ENCODE peak calls at places on chromosome 9, in six cellular contexts. A is tibial artery, H is colonic mucosa, F is K562, X is HCT116, W is ascending aorta. V is an unnamed sample.

GRCh38 chr9:115944166-115944948 is 209.2 kb upstream of the PAPPA start:
- DNase-seq in A (peak; percentile 81), H (peak; percentile 31), F (no peak), X (no peak), W (no peak), V (no peak)

GRCh38 chr9:21616082-21616778 is 134.1 kb upstream of the IFNE start:
- DNase-seq in A (no peak), H (no peak), F (no peak), X (peak; percentile 93), W (no peak), V (no peak)

GRCh38 chr9:137275203-137275936 is 2.2 kb upstream of the TOR4A start:
- DNase-seq in A (no peak), H (no peak), F (no peak), X (no peak), W (no peak), V (no peak)

GRCh38 chr9:35657327-35658143 is at the start of gene RMRP:
- DNase-seq in A (peak; percentile 94), H (peak; percentile 97), F (peak; percentile 82), X (peak; percentile 99), W (peak; percentile 90), V (peak; percentile 98)

GRCh38 chr9:6147847-6148246 is 67.8 kb upstream of the IL33 start:
- DNase-seq in A (no peak), H (no peak), F (no peak), X (no peak), W (no peak), V (no peak)

GRCh38 chr9:93827545-93828330 is 127.4 kb downstream of the BARX1 start:
- DNase-seq in A (no peak), H (peak; percentile 35), F (peak; percentile 87), X (no peak), W (no peak), V (peak; percentile 31)

GRCh38 chr9:69900406-69900805 is 79.8 kb downstream of the CFAP95 start:
- DNase-seq in A (no peak), H (no peak), F (no peak), X (no peak), W (no peak), V (no peak)

GRCh38 chr9:89640391-89640790 is 35.6 kb downstream of the GADD45G start:
- DNase-seq in A (no peak), H (no peak), F (no peak), X (no peak), W (no peak), V (no peak)

GRCh38 chr9:93097496-93098205 is 1.6 kb downstream of the CARD19 start:
- DNase-seq in A (peak; percentile 20), H (peak; percentile 51), F (no peak), X (no peak), W (peak; percentile 5), V (peak; percentile 44)

GRCh38 chr9:20544953-20545622 is 77.2 kb downstream of the MLLT3 start:
- DNase-seq in A (no peak), H (no peak), F (no peak), X (no peak), W (no peak), V (no peak)

GRCh38 chr9:95721132-95721531 is 154.4 kb upstream of the ERCC6L2 start:
- DNase-seq in A (no peak), H (peak; percentile 80), F (no peak), X (no peak), W (no peak), V (peak; percentile 83)

GRCh38 chr9:130847306-130848217 is 12.5 kb downstream of the ABL1 start:
- DNase-seq in A (peak; percentile 92), H (peak; percentile 48), F (no peak), X (no peak), W (peak; percentile 53), V (no peak)

GRCh38 chr9:84174486-84174885 is 166.1 kb downstream of the SLC28A3 start:
- DNase-seq in A (no peak), H (no peak), F (no peak), X (no peak), W (no peak), V (no peak)

GRCh38 chr9:97633859-97634485 is 351 bp downstream of the NCBP1 start:
- DNase-seq in A (no peak), H (no peak), F (no peak), X (no peak), W (no peak), V (no peak)

GRCh38 chr9:24587883-24588282 is 42.2 kb upstream of the IZUMO3 start:
- DNase-seq in A (no peak), H (no peak), F (no peak), X (no peak), W (no peak), V (no peak)

GRCh38 chr9:17509151-17509550 is 69.7 kb upstream of the SH3GL2 start:
- DNase-seq in A (no peak), H (no peak), F (no peak), X (no peak), W (no peak), V (no peak)

GRCh38 chr9:23451802-23452418 is 374.1 kb downstream of the ELAVL2 start:
- DNase-seq in A (no peak), H (no peak), F (no peak), X (no peak), W (no peak), V (no peak)

GRCh38 chr9:121313458-121314152 is 45.6 kb downstream of the GSN start:
- DNase-seq in A (no peak), H (no peak), F (no peak), X (no peak), W (no peak), V (no peak)

GRCh38 chr9:121718063-121718462 is 66.6 kb downstream of the DAB2IP start:
- DNase-seq in A (no peak), H (no peak), F (no peak), X (no peak), W (no peak), V (no peak)

GRCh38 chr9:76206821-76207220 is 187.4 kb downstream of the RFK start:
- DNase-seq in A (no peak), H (no peak), F (no peak), X (no peak), W (no peak), V (no peak)

GRCh38 chr9:36192196-36192595 is 1.5 kb downstream of the CLTA start:
- DNase-seq in A (no peak), H (no peak), F (no peak), X (no peak), W (no peak), V (no peak)

GRCh38 chr9:20205821-20206220 is 416.5 kb downstream of the MLLT3 start:
- DNase-seq in A (no peak), H (no peak), F (no peak), X (no peak), W (no peak), V (no peak)

GRCh38 chr9:3514786-3515185 is 11.0 kb downstream of the RFX3 start:
- DNase-seq in A (no peak), H (no peak), F (no peak), X (no peak), W (no peak), V (no peak)
- H3K4me1 ChIP-seq in A (peaks cover 7% of the 10 kb centered on the region), H (no peaks in the 10 kb centered on the region), F (peaks cover 11% of the 10 kb centered on the region), X (no peaks in the 10 kb centered on the region), W (no peaks in the 10 kb centered on the region), V (no peaks in the 10 kb centered on the region)

GRCh38 chr9:124331580-124331979 is 73.8 kb downstream of the NEK6 start:
- DNase-seq in A (no peak), H (no peak), F (no peak), X (no peak), W (no peak), V (no peak)
- H3K36me3 ChIP-seq in A (peaks cover 31% of the 10 kb centered on the region), H (peaks cover 10% of the 10 kb centered on the region), F (no peaks in the 10 kb centered on the region), X (peaks cover 2% of the 10 kb centered on the region), W (peaks cover 58% of the 10 kb centered on the region), V (no peaks in the 10 kb centered on the region)

GRCh38 chr9:129569506-129570449 is 51.1 kb downstream of the C9orf50 start:
- DNase-seq in A (no peak), H (no peak), F (peak; percentile 55), X (peak; percentile 81), W (no peak), V (no peak)
- H3K4me3 ChIP-seq in A (peak overlapping the region; percentile 65), H (no peak overlapping the region), F (no peak overlapping the region), X (peak overlapping the region; percentile 72), W (no peak overlapping the region), V (no peak overlapping the region)

GRCh38 chr9:109250771-109251079 is 70.1 kb downstream of the EPB41L4B start:
- DNase-seq in A (no peak), H (no peak), F (no peak), X (no peak), W (no peak), V (no peak)
- H3K4me1 ChIP-seq in A (peaks cover 13% of the 10 kb centered on the region), H (peaks cover 8% of the 10 kb centered on the region), F (peaks cover 2% of the 10 kb centered on the region), X (peaks cover 52% of the 10 kb centered on the region), W (peaks cover 19% of the 10 kb centered on the region), V (peaks cover 31% of the 10 kb centered on the region)

GRCh38 chr9:4128876-4129275 is 171.0 kb downstream of the GLIS3 start:
- DNase-seq in A (no peak), H (no peak), F (no peak), X (no peak), W (no peak), V (no peak)
- H3K36me3 ChIP-seq in A (no peaks in the 10 kb centered on the region), H (no peaks in the 10 kb centered on the region), F (no peaks in the 10 kb centered on the region), X (no peaks in the 10 kb centered on the region), W (no peaks in the 10 kb centered on the region), V (no peaks in the 10 kb centered on the region)

GRCh38 chr9:134365115-134365596 is 38.9 kb downstream of the RXRA start:
- DNase-seq in A (no peak), H (no peak), F (no peak), X (no peak), W (no peak), V (no peak)

GRCh38 chr9:134367796-134368490 is 41.7 kb downstream of the RXRA start:
- DNase-seq in A (no peak), H (no peak), F (no peak), X (no peak), W (no peak), V (no peak)

GRCh38 chr9:134367061-134367460 is 40.8 kb downstream of the RXRA start:
- DNase-seq in A (no peak), H (no peak), F (no peak), X (no peak), W (no peak), V (no peak)

GRCh38 chr9:134365791-134366222 is 39.6 kb downstream of the RXRA start:
- DNase-seq in A (peak; percentile 70), H (no peak), F (peak; percentile 68), X (no peak), W (no peak), V (no peak)

DNA sequence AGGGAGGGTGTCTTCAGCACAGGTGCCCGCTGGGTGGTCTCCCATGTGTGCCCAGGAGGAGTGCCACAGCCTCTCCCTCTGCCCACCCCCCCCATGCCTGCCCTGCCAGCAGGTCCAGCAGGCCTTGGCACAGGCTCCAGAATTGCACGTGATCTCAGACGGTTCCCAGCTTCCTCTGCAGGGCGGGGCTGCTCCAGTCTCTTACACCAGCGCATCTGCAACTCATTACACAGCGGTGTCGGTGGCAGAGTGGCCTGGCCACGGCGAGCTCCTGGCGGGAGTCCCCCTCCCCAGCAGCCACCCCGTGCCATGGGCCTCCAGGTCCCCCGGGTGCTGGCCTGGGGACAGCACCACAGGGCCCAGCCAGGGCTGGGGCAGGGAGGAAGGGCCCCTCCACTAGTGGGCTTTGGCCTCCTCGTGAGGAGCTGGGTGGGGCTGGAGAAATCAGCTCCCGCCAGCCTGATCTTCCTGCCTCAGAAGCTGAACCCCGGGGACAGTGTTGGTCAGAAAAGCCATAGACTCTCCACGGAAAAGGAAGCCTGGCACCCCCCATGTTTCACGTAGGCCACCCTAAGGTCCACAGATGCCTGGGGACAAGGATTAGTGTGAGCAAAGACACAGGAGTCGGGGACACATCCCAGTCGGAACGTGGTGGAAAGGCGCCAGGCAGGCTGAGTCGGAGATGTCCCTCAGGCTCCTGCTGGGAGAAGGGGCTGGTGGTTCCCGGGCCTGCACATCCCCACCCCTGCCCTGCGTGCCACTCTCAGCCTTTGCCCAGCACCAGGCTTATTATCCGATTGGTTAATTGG is 40.2 kb downstream of the RXRA start:
- DNase-seq in A (peak; percentile 93), H (peak; percentile 94), F (no peak), X (no peak), W (peak; percentile 77), V (peak; percentile 92)
- H3K4me3 ChIP-seq in A (peak overlapping the region; percentile 40), H (no peak overlapping the region), F (no peak overlapping the region), X (peak overlapping the region; percentile 35), W (no peak overlapping the region), V (no peak overlapping the region)

GRCh38 chr9:37939575-37940095 is 35.7 kb upstream of the SLC25A51 start:
- DNase-seq in A (no peak), H (no peak), F (no peak), X (no peak), W (no peak), V (no peak)
- H3K4me1 ChIP-seq in A (peaks cover 41% of the 10 kb centered on the region), H (no peaks in the 10 kb centered on the region), F (peaks cover 20% of the 10 kb centered on the region), X (peaks cover 69% of the 10 kb centered on the region), W (peaks cover 38% of the 10 kb centered on the region), V (no peaks in the 10 kb centered on the region)

V was measured in mucosa of descending colon.